ENCODE peak calls at places on chromosomes 13 and 19, in nine cellular contexts. D is LHCN-M2; C is activated naive CD4-positive, alpha-beta T cell treated with anti-CD3 and anti-CD28 coated beads, Interleukin-2, amount 10 ng/mL, durations not matched to agents 7 days and 5 days; W is GM10248; L is hepatic stellate cell; S is KG1; I is GM04503; T is kidney epithelial cell; E is kidney glomerular epithelial cell. R is an unnamed sample.

GRCh38 chr13:98349731-98350305 is 172.7 kb upstream of the RNF113B start:
- DNase-seq in D (no peak), C (no peak), W (peak), L (no peak), S (no peak), I (no peak), T (no peak), E (no peak), R (no peak)

GRCh38 chr13:52961196-52961845 is 67.3 kb upstream of the OLFM4 start:
- DNase-seq in D (no peak), C (no peak), W (no peak), L (no peak), S (no peak), I (no peak), T (no peak), E (no peak), R (no peak)

GRCh38 chr19:20035935-20036334 is 3.4 kb downstream of the ZNF682 start:
- DNase-seq in D (no peak), C (no peak), W (no peak), L (no peak), S (no peak), I (no peak), T (no peak), E (no peak), R (no peak)

GRCh38 chr19:45152504-45153338 is 8.1 kb downstream of the NKPD1 start:
- DNase-seq in D (no peak), C (peak), W (peak), L (no peak), S (no peak), I (no peak), T (no peak), E (no peak), R (peak)

GRCh38 chr19:39265321-39265916 is 2.8 kb upstream of the IFNL2 start:
- DNase-seq in D (no peak), C (no peak), W (no peak), L (no peak), S (no peak), I (no peak), T (no peak), E (no peak), R (no peak)

GRCh38 chr13:46352810-46353209 is 34.2 kb downstream of the RUBCNL start:
- DNase-seq in D (no peak), C (no peak), W (no peak), L (no peak), S (no peak), I (no peak), T (no peak), E (no peak), R (no peak)

GRCh38 chr19:40717880-40718773 is 1.2 kb downstream of the ITPKC start:
- DNase-seq in D (no peak), C (peak), W (no peak), L (no peak), S (no peak), I (no peak), T (no peak), E (no peak), R (no peak)

GRCh38 chr13:67341406-67341805 is 111.3 kb upstream of the PCDH9 start:
- DNase-seq in D (no peak), C (no peak), W (no peak), L (no peak), S (no peak), I (no peak), T (no peak), E (no peak), R (no peak)

GRCh38 chr19:33219261-33219812 is 6.3 kb downstream of the SLC7A10 start:
- DNase-seq in D (no peak), C (no peak), W (no peak), L (no peak), S (no peak), I (no peak), T (no peak), E (no peak), R (no peak)

GRCh38 chr13:50521191-50521590 is 322.3 kb downstream of the DLEU7 start:
- DNase-seq in D (no peak), C (no peak), W (no peak), L (no peak), S (no peak), I (no peak), T (no peak), E (no peak), R (no peak)

GRCh38 chr13:49580980-49581680 is 4.2 kb downstream of the RCBTB1 start:
- DNase-seq in D (no peak), C (no peak), W (no peak), L (no peak), S (no peak), I (no peak), T (no peak), E (no peak), R (no peak)

GRCh38 chr19:14048439-14049153 is 13.3 kb downstream of the PALM3 start:
- DNase-seq in D (no peak), C (peak), W (peak), L (peak), S (peak), I (no peak), T (no peak), E (no peak), R (peak)

GRCh38 chr19:47381653-47382279 is 32.7 kb downstream of the DHX34 start:
- DNase-seq in D (no peak), C (peak), W (peak), L (no peak), S (no peak), I (no peak), T (no peak), E (no peak), R (no peak)

GRCh38 chr13:18212873-18213272 is 968.8 kb downstream of the TUBA3C start:
- DNase-seq in D (no peak), C (peak), W (no peak), L (no peak), S (no peak), I (no peak), T (no peak), E (no peak), R (no peak)

GRCh38 chr19:40827386-40828247 is 22.6 kb downstream of the CYP2A6 start:
- DNase-seq in D (no peak), C (no peak), W (no peak), L (no peak), S (no peak), I (no peak), T (no peak), E (no peak), R (no peak)

GRCh38 chr19:15672580-15673175 is at the start of gene CYP4F12:
- DNase-seq in D (no peak), C (no peak), W (no peak), L (no peak), S (no peak), I (no peak), T (no peak), E (no peak), R (no peak)

GRCh38 chr13:74037762-74038161 is 96.4 kb downstream of the KLF12 start:
- DNase-seq in D (no peak), C (no peak), W (no peak), L (no peak), S (no peak), I (no peak), T (no peak), E (no peak), R (no peak)

GRCh38 chr13:85853161-85853894 is 54.1 kb upstream of the SLITRK6 start:
- DNase-seq in D (no peak), C (no peak), W (no peak), L (no peak), S (no peak), I (no peak), T (no peak), E (no peak), R (no peak)

GRCh38 chr19:43812689-43813088 is 10.4 kb upstream of the LYPD5 start:
- DNase-seq in D (no peak), C (no peak), W (no peak), L (no peak), S (no peak), I (no peak), T (no peak), E (no peak), R (no peak)

GRCh38 chr13:114222461-114222968 is 12.2 kb upstream of the CDC16 start:
- DNase-seq in D (no peak), C (no peak), W (no peak), L (no peak), S (no peak), I (no peak), T (no peak), E (no peak), R (no peak)

GRCh38 chr19:2528543-2529173 is 52.7 kb downstream of the GADD45B start:
- DNase-seq in D (no peak), C (no peak), W (no peak), L (no peak), S (no peak), I (no peak), T (no peak), E (no peak), R (no peak)

GRCh38 chr13:23876265-23876664 is 12.9 kb downstream of the MIPEP start:
- DNase-seq in D (no peak), C (no peak), W (no peak), L (peak), S (no peak), I (no peak), T (no peak), E (peak), R (no peak)

GRCh38 chr13:43546260-43546659 is 240.5 kb downstream of the ENOX1 start:
- DNase-seq in D (no peak), C (no peak), W (no peak), L (no peak), S (no peak), I (no peak), T (no peak), E (no peak), R (no peak)

GRCh38 chr19:54262066-54262465 is 5.0 kb upstream of the LILRB5 start:
- DNase-seq in D (no peak), C (no peak), W (no peak), L (no peak), S (no peak), I (no peak), T (no peak), E (no peak), R (no peak)

GRCh38 chr13:114105351-114106225 is 26.8 kb downstream of the RASA3 start:
- DNase-seq in D (no peak), C (no peak), W (no peak), L (no peak), S (no peak), I (no peak), T (no peak), E (no peak), R (no peak)

GRCh38 chr19:10802479-10802878 is 33.5 kb downstream of the TMED1 start:
- DNase-seq in D (no peak), C (no peak), W (no peak), L (no peak), S (no peak), I (no peak), T (no peak), E (no peak), R (no peak)

GRCh38 chr19:51422053-51422448 is 4.6 kb upstream of the SIGLEC10 start:
- DNase-seq in D (peak), C (peak), W (peak), L (peak), S (peak), I (no peak), T (peak), E (peak), R (peak)

GRCh38 chr19:8850488-8850887 is 18.3 kb downstream of the MBD3L1 start:
- DNase-seq in D (no peak), C (no peak), W (no peak), L (no peak), S (no peak), I (no peak), T (no peak), E (no peak), R (no peak)

GRCh38 chr13:59906413-59907027 is 257.2 kb downstream of the DIAPH3 start:
- DNase-seq in D (peak), C (no peak), W (no peak), L (peak), S (peak), I (no peak), T (peak), E (peak), R (no peak)

GRCh38 chr19:19427302-19427701 is 21.8 kb downstream of the GATAD2A start:
- DNase-seq in D (no peak), C (no peak), W (no peak), L (no peak), S (no peak), I (no peak), T (no peak), E (no peak), R (no peak)

GRCh38 chr19:18291590-18292459 is 10.4 kb upstream of the JUND start:
- DNase-seq in D (no peak), C (peak), W (peak), L (peak), S (peak), I (no peak), T (no peak), E (peak), R (peak)

GRCh38 chr19:38270587-38271167 is 6.3 kb downstream of the SPINT2 start:
- DNase-seq in D (peak), C (no peak), W (no peak), L (peak), S (no peak), I (no peak), T (no peak), E (peak), R (no peak)

GRCh38 chr13:38363219-38363618 is 13.6 kb downstream of the UFM1 start:
- DNase-seq in D (no peak), C (no peak), W (no peak), L (no peak), S (no peak), I (no peak), T (no peak), E (no peak), R (no peak)

GRCh38 chr13:45086484-45086883 is 33.8 kb upstream of the GTF2F2 start:
- DNase-seq in D (peak), C (no peak), W (no peak), L (peak), S (no peak), I (peak), T (no peak), E (no peak), R (no peak)

GRCh38 chr13:31089649-31090048 is 72.1 kb downstream of the HSPH1 start:
- DNase-seq in D (no peak), C (no peak), W (no peak), L (no peak), S (no peak), I (no peak), T (no peak), E (no peak), R (no peak)